ENCODE peak calls at places on chromosomes 4 and X, in four cellular contexts. F is WTC11, G is SK-N-SH, B is K562. Q is an unnamed sample.
A peak's percentile ranks its signal among the peaks of the same experiment; 100 is the strongest.

GRCh38 chr4:184344899-184345572 is 127.4 kb upstream of the ENPP6 start:
- DNase-seq in G (peak; percentile 31), B (no peak), F (no peak), Q (no peak)

GRCh38 chr4:178712486-178712885 is 1270.2 kb upstream of the AGA start:
- DNase-seq in F (no peak), G (no peak), B (no peak), Q (no peak)

GRCh38 chr4:70651864-70652506 is 14.3 kb downstream of the JCHAIN start:
- DNase-seq in F (no peak), B (no peak), G (peak; percentile 24), Q (no peak)

GRCh38 chr4:1981251-1982055 is 27.3 kb downstream of the NELFA start:
- DNase-seq in G (peak; percentile 67), F (peak; percentile 70), B (peak; percentile 76), Q (no peak)

GRCh38 chr4:52106142-52106541 is 55.0 kb downstream of the SPATA18 start:
- DNase-seq in F (no peak), G (no peak), B (no peak), Q (no peak)

GRCh38 chrX:30649859-30650258 is 3.4 kb upstream of the GK start:
- DNase-seq in B (no peak), F (no peak), G (no peak), Q (no peak)

GRCh38 chr4:105154576-105154975 is 7.9 kb downstream of the TET2 start:
- DNase-seq in B (no peak), G (no peak), F (no peak), Q (no peak)

GRCh38 chr4:159047478-159048165 is 55.3 kb upstream of the RAPGEF2 start:
- DNase-seq in B (peak; percentile 19), G (no peak), F (no peak), Q (no peak)

GRCh38 chr4:100417565-100417964 is 100.3 kb downstream of the EMCN start:
- DNase-seq in G (peak; percentile 3), B (no peak), F (no peak), Q (no peak)

GRCh38 chr4:2469192-2469984 is 482 bp downstream of the RNF4 start:
- DNase-seq in B (peak; percentile 81), G (peak; percentile 72), F (peak; percentile 58), Q (no peak)

GRCh38 chr4:25182941-25183340 is 22.7 kb upstream of the SEPSECS start:
- DNase-seq in F (no peak), G (no peak), B (no peak), Q (no peak)

GRCh38 chrX:14062524-14062923 is 32.8 kb upstream of the GEMIN8 start:
- DNase-seq in B (no peak), G (no peak), F (no peak), Q (no peak)

GRCh38 chr4:60562353-60562752 is 637.8 kb upstream of the ADGRL3 start:
- DNase-seq in G (no peak), B (no peak), F (no peak), Q (no peak)

GRCh38 chr4:82499705-82500104 is 62.1 kb downstream of the TMEM150C start:
- DNase-seq in F (no peak), G (no peak), B (no peak), Q (no peak)

GRCh38 chrX:133681416-133681815 is 266.1 kb upstream of the GPC4 start:
- DNase-seq in F (no peak), G (no peak), B (no peak), Q (no peak)

GRCh38 chrX:49199906-49200771 is at the start of gene SYP:
- DNase-seq in G (peak; percentile 99), B (peak; percentile 97), F (peak; percentile 84), Q (peak; percentile 64)

GRCh38 chr4:18398661-18399060 is 377.1 kb upstream of the LCORL start:
- DNase-seq in G (no peak), F (no peak), B (no peak), Q (no peak)

GRCh38 chr4:143514432-143514831 is 930 bp downstream of the SMARCA5 start:
- DNase-seq in G (peak; percentile 49), F (peak; percentile 45), B (peak; percentile 51), Q (peak; percentile 50)

GRCh38 chr4:74934822-74935326 is 2.0 kb downstream of the PARM1 start:
- DNase-seq in G (no peak), F (no peak), B (no peak), Q (no peak)

GRCh38 chr4:101284546-101284945 is 62.8 kb downstream of the PPP3CA start:
- DNase-seq in F (no peak), G (no peak), B (no peak), Q (no peak)

GRCh38 chr4:126560794-126561193 is 1072.0 kb upstream of the INTU start:
- DNase-seq in F (no peak), G (no peak), B (no peak), Q (no peak)

GRCh38 chrX:84865113-84865512 is 138.6 kb upstream of the APOOL start:
- DNase-seq in F (no peak), B (no peak), G (no peak), Q (no peak)

GRCh38 chrX:68832101-68832416 is 3.2 kb downstream of the EFNB1 start:
- DNase-seq in B (no peak), F (no peak), G (peak; percentile 58), Q (no peak)

GRCh38 chr4:30953799-30954198 is 233.6 kb downstream of the PCDH7 start:
- DNase-seq in F (no peak), B (no peak), G (no peak), Q (no peak)

GRCh38 chr4:181146031-181146430 is 1097.2 kb upstream of the TENM3 start:
- DNase-seq in G (no peak), F (no peak), B (no peak), Q (no peak)

GRCh38 chr4:6969826-6970800 is 60.5 kb downstream of the TBC1D14 start:
- DNase-seq in F (no peak), B (no peak), G (no peak), Q (no peak)

GRCh38 chrX:154529206-154529612 is 13.2 kb upstream of the FAM3A start:
- DNase-seq in G (no peak), F (no peak), B (no peak), Q (no peak)

DNA sequence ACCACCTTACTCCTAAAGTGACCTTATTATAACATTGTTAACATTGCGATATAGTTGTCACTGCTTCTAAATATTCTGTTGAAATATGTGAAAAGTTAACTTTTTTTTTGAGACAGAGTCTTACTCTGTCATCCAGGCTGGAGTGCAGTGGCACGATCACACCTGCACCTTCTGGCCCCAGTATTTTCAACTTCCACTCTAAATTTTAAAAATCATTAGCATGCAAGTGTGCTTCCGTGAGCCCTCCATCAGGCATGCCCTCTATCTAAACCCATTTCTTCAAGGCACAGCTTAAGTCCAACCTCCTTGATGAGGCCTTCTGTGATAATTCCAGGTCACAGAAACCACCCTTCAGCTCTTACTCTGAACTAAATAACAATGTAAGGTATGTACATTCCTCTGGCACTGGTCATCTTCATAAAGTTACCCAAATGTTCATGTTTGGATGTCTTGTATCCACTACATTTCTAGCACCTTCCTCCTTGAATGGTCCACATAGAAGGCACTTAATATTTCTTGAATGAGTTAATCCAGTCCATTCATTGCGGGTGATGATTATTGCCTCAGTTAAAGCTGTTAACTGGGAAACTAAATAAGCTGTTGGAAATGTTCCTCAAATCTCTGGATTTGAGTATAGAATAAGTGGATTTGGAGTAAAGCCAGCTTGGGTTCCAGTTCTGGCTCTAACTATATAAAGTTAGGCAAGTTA is 38.6 kb upstream of the TMEM131L start:
- DNase-seq in G (no peak), F (no peak), B (no peak), Q (no peak)
- TF ChIP-seq TEAD4 in G (no peak), F (no peak), B (no peak), Q (no peak)

GRCh38 chr4:41452484-41453225 is 85.3 kb upstream of the LIMCH1 start:
- DNase-seq in F (no peak), B (no peak), G (no peak), Q (no peak)
- TF ChIP-seq TEAD4 in F (no peak), B (no peak), G (no peak), Q (no peak)

GRCh38 chr4:134911941-134912340 is 710.4 kb upstream of the PABPC4L start:
- DNase-seq in G (no peak), B (no peak), F (no peak), Q (no peak)

GRCh38 chr4:134905061-134905460 is 703.5 kb upstream of the PABPC4L start:
- DNase-seq in G (no peak), B (no peak), F (no peak), Q (no peak)

GRCh38 chr4:134906404-134907023 is 704.9 kb upstream of the PABPC4L start:
- DNase-seq in G (peak; percentile 2), B (no peak), F (no peak), Q (no peak)
- TF ChIP-seq TEAD4 in G (no peak), B (no peak), F (no peak), Q (no peak)

GRCh38 chrX:71618303-71618721 is at the start of gene CXCR3:
- DNase-seq in B (no peak), G (no peak), F (no peak), Q (no peak)
- TF ChIP-seq TEAD4 in B (no peak), G (no peak), F (no peak), Q (no peak)

DNA sequence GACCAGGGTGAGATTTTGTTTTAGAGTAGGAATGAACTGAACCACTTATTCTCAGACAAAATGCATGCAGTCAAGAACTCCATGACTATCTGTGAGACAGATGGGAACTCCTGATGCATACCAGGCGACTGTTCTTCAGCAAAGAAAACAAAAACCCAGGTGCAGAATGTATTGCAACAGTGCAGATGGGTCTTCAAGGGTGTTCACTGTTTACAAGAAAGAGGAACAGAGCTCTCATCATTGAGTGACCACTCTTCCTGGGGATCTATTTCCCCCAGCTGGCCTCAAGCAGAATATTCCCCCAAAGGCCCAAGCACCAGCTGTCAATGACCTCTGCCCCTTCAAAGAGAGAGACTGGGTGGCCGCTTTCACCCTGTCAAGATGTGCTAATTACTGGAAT is 39.7 kb upstream of the BMP3 start:
- DNase-seq in G (no peak), B (no peak), F (peak; percentile 13), Q (no peak)
- TF ChIP-seq TEAD4 in G (no peak), B (no peak), F (no peak), Q (no peak)